ENCODE peak calls at places on chromosomes 2 and 18, in four cellular contexts. D is A549, H is K562, W is GM12878. K is an unnamed sample.

GRCh38 chr2:223865124-223865523 is 27.7 kb upstream of the AP1S3 start:
- DNase-seq in W (no peak), H (no peak), D (no peak), K (no peak)

GRCh38 chr2:75547345-75548035 is 13.2 kb downstream of the EVA1A start:
- DNase-seq in D (peak), W (no peak), H (no peak), K (peak)

GRCh38 chr2:14903709-14904374 is 271.3 kb downstream of the LRATD1 start:
- DNase-seq in H (peak), W (peak), D (peak), K (no peak)

GRCh38 chr2:28393115-28393836 is 618 bp downstream of the FOSL2 start:
- DNase-seq in D (peak), W (no peak), H (peak), K (peak)

GRCh38 chr2:222671259-222672067 is at the start of gene MOGAT1:
- DNase-seq in W (no peak), H (no peak), D (no peak), K (no peak)

GRCh38 chr18:74739926-74740325 is 142.3 kb downstream of the ZNF407 start:
- DNase-seq in W (no peak), H (no peak), D (no peak), K (no peak)

GRCh38 chr2:146652311-146652710 is 1192.5 kb upstream of the ACVR2A start:
- DNase-seq in D (no peak), H (no peak), W (no peak), K (peak)

GRCh38 chr18:70072678-70073077 is 125.0 kb upstream of the CD226 start:
- DNase-seq in H (no peak), D (peak), W (no peak), K (peak)

GRCh38 chr2:96245609-96246390 is 20.0 kb downstream of the TMEM127 start:
- DNase-seq in H (no peak), D (no peak), W (no peak), K (peak)

GRCh38 chr2:42107249-42108042 is 59.6 kb downstream of the PKDCC start:
- DNase-seq in D (no peak), W (no peak), H (no peak), K (no peak)

GRCh38 chr2:168999668-169000213 is 31.4 kb downstream of the ABCB11 start:
- DNase-seq in D (no peak), W (no peak), H (no peak), K (no peak)

GRCh38 chr2:105388971-105389381 is 9.9 kb downstream of the FHL2 start:
- DNase-seq in D (no peak), H (no peak), W (no peak), K (peak)

GRCh38 chr18:68085251-68085650 is 568.7 kb upstream of the DSEL start:
- DNase-seq in H (no peak), D (no peak), W (no peak), K (no peak)

GRCh38 chr18:68083776-68084175 is 567.3 kb upstream of the DSEL start:
- DNase-seq in W (no peak), D (no peak), H (no peak), K (peak)

DNA sequence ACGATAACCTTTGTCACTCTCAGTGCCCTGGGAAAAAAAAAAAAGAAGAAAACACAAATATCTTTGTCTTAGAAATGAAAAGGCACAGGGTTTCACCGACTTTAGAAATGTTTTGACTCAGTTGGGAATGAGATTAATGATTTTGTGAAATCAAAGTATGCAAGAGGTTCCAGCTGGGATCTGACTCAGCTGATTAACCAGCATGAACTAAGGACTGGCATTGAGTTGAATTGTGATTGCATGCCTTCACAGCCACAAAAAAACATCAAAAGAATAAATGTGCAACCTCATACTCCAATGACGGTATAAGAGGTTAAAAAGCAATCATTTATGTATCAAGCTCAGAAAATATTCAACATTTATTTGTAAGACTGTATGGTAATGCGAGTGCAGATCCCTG is 566.6 kb upstream of the DSEL start:
- DNase-seq in W (no peak), D (no peak), H (no peak), K (peak)
- TF ChIP-seq SMC3 in W (no peak), D (no peak), H (no peak), K (no peak)

GRCh38 chr2:12106440-12107080 is 360.1 kb downstream of the LPIN1 start:
- DNase-seq in D (peak), W (no peak), H (peak), K (peak)
- TF ChIP-seq RCOR1 in D (no peak), W (no peak), H (peak), K (peak)

DNA sequence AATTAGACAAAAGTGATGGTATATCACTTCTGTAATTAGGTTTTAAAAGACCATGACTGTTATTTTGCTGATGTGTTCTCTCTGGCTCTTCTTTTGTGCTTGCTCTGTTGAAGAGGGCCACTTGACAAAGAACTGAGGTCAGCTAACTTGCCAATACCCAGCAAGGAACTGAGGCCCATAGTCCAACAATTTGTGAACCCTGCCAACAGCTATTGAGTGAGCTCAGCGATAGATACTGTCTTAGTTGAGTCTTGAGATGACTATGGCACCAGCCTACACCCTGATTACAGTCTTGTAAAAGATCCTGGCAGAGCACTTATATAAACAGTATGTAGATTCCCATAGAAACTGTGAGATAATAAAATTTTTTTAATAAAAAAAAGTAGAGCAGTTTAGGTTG is 103.0 kb downstream of the BMPR2 start:
- DNase-seq in H (no peak), D (no peak), W (no peak), K (peak)
- TF ChIP-seq ELK1 in H (no peak), D (no peak), W (no peak), K (no peak)

GRCh38 chr18:23669202-23669766 is 6.6 kb upstream of the ANKRD29 start:
- DNase-seq in D (no peak), H (no peak), W (no peak), K (no peak)
- TF ChIP-seq SMC3 in D (no peak), H (no peak), W (no peak), K (no peak)

K was measured in IMR-90.